ENCODE peak calls at places on chromosomes 1 and 21, in four cellular contexts. M, J, G and B are unnamed samples.

GRCh38 chr1:52002038-52002917 is 11.8 kb upstream of the RAB3B start:
- DNase-seq in M (peak), J (no peak), G (peak), B (peak)

GRCh38 chr21:45590246-45590725 is 48.0 kb upstream of the SLC19A1 start:
- DNase-seq in M (no peak), J (peak), G (no peak), B (peak)

GRCh38 chr1:204211021-204211420 is 2.8 kb downstream of the GOLT1A start:
- DNase-seq in M (no peak), J (no peak), G (no peak), B (no peak)

GRCh38 chr21:25080161-25080560 is 527.1 kb downstream of the MRPL39 start:
- DNase-seq in M (no peak), J (no peak), G (no peak), B (no peak)

GRCh38 chr21:33069994-33070811 is at the start of gene OLIG1:
- DNase-seq in M (no peak), J (no peak), G (no peak), B (peak)

GRCh38 chr21:44370027-44370735 is 16.8 kb downstream of the TRPM2 start:
- DNase-seq in M (peak), J (no peak), G (no peak), B (peak)

GRCh38 chr21:14916676-14917141 is 148.1 kb downstream of the NRIP1 start:
- DNase-seq in M (no peak), J (no peak), G (no peak), B (no peak)

GRCh38 chr1:94705755-94706154 is 114.4 kb upstream of the SLC44A3 start:
- DNase-seq in M (no peak), J (no peak), G (no peak), B (no peak)

GRCh38 chr21:29299046-29299905 is 554 bp downstream of the BACH1 start:
- DNase-seq in M (peak), J (no peak), G (no peak), B (peak)

GRCh38 chr1:201742476-201742875 is 86.5 kb upstream of the IPO9 start:
- DNase-seq in M (no peak), J (no peak), G (no peak), B (no peak)

GRCh38 chr1:221263831-221264767 is 384.9 kb downstream of the HLX start:
- DNase-seq in M (peak), J (peak), G (peak), B (peak)

GRCh38 chr1:10890391-10891073 is 94.1 kb upstream of the CASZ1 start:
- DNase-seq in M (no peak), J (no peak), G (no peak), B (no peak)

GRCh38 chr1:47696911-47697441 is 259.1 kb downstream of the FOXD2 start:
- DNase-seq in M (peak), J (no peak), G (no peak), B (no peak)

GRCh38 chr21:15003463-15004135 is 61.2 kb downstream of the NRIP1 start:
- DNase-seq in M (no peak), J (no peak), G (no peak), B (no peak)

GRCh38 chr1:78170845-78171244 is 125.1 kb downstream of the GIPC2 start:
- DNase-seq in M (no peak), J (no peak), G (no peak), B (no peak)

GRCh38 chr1:15489052-15489736 is 13.3 kb downstream of the CELA2B start:
- DNase-seq in M (no peak), J (no peak), G (no peak), B (no peak)

GRCh38 chr1:62746086-62746808 is 37.7 kb upstream of the ATG4C start:
- DNase-seq in M (peak), J (no peak), G (no peak), B (peak)

GRCh38 chr1:221634606-221635005 is 107.3 kb downstream of the DUSP10 start:
- DNase-seq in M (no peak), J (no peak), G (no peak), B (no peak)

GRCh38 chr1:91555074-91555730 is 54.6 kb downstream of the CDC7 start:
- DNase-seq in M (no peak), J (no peak), G (no peak), B (no peak)

GRCh38 chr1:22126531-22126930 is 16.4 kb downstream of the WNT4 start:
- DNase-seq in M (no peak), J (no peak), G (no peak), B (no peak)
- TF ChIP-seq KDM1A in M (no peak), J (no peak), G (no peak), B (no peak)

GRCh38 chr1:174222166-174222949 is 63.0 kb downstream of the RABGAP1L start:
- DNase-seq in M (no peak), J (no peak), G (no peak), B (no peak)

GRCh38 chr1:174221681-174222080 is 62.4 kb downstream of the RABGAP1L start:
- DNase-seq in M (no peak), J (no peak), G (no peak), B (no peak)

GRCh38 chr1:174225499-174226204 is 66.3 kb downstream of the RABGAP1L start:
- DNase-seq in M (no peak), J (no peak), G (no peak), B (no peak)

GRCh38 chr1:174219606-174220370 is 60.5 kb downstream of the RABGAP1L start:
- DNase-seq in M (no peak), J (no peak), G (no peak), B (no peak)

GRCh38 chr1:174224641-174225040 is 65.3 kb downstream of the RABGAP1L start:
- DNase-seq in M (no peak), J (no peak), G (no peak), B (no peak)
- TF ChIP-seq USF2 in M (no peak), J (no peak), G (no peak), B (no peak)

GRCh38 chr1:227732586-227733308 is 2.4 kb downstream of the JMJD4 start:
- DNase-seq in M (no peak), J (no peak), G (no peak), B (no peak)
- TF ChIP-seq KDM1A in M (no peak), J (no peak), G (no peak), B (no peak)

GRCh38 chr1:173823776-173824314 is 628 bp upstream of the DARS2 start:
- DNase-seq in M (peak), J (no peak), G (peak), B (no peak)

GRCh38 chr1:173821680-173822079 is 2.8 kb upstream of the DARS2 start:
- DNase-seq in M (no peak), J (no peak), G (no peak), B (no peak)

DNA sequence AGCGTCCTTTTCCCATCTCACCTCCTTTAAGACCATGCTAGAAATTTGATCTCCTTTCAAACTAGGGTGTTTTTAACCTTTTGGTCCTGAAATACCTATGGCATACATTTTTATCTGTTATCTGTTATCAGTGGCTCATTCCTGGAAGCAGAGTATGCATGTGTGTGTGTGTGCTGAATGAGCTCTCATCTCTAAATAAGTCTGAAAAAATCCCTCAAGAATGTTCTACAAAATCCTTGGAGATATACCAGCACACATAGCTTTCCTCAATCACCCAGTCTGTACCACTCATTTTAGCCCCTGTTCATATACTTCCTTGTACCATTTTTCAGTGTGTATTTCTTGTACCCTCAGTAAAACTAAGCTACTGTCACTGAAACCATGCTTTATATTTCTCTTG is 6.0 kb upstream of the DARS2 start:
- DNase-seq in M (no peak), J (no peak), G (no peak), B (no peak)
- TF ChIP-seq USF2 in M (no peak), J (no peak), G (no peak), B (no peak)

GRCh38 chr1:29504709-29505410 is 268.5 kb downstream of the PTPRU start:
- DNase-seq in M (no peak), J (no peak), G (no peak), B (no peak)
- TF ChIP-seq KDM1A in M (no peak), J (no peak), G (no peak), B (no peak)

GRCh38 chr1:229756666-229757065 is 130.6 kb downstream of the URB2 start:
- DNase-seq in M (no peak), J (no peak), G (no peak), B (no peak)
- TF ChIP-seq USF2 in M (no peak), J (no peak), G (no peak), B (no peak)

GRCh38 chr1:65148548-65149390 is 766 bp downstream of the AK4 start:
- DNase-seq in M (no peak), J (peak), G (peak), B (peak)
- TF ChIP-seq KDM1A in M (no peak), J (no peak), G (no peak), B (no peak)

DNA sequence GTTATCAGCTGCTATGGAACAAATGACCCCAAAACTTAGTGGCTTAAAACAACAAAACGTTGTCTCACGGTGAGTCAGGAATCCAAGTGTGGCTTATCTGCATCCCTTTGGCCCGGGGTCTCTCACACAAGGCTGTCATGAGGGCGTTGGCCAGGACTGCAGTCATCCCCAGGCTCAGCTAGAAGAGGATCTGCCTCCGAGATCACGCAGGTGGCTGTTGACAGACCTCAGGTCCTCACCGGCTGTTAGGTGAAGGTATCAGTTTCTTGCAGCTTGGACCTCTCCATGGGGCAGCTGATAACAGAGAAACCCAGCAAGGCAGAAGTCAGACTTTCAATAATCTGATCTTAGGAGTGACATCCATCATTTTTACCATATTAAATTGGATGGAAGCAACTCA is 52.7 kb upstream of the SYT6 start:
- DNase-seq in M (no peak), J (no peak), G (no peak), B (no peak)
- TF ChIP-seq USF2 in M (no peak), J (no peak), G (no peak), B (no peak)

DNA sequence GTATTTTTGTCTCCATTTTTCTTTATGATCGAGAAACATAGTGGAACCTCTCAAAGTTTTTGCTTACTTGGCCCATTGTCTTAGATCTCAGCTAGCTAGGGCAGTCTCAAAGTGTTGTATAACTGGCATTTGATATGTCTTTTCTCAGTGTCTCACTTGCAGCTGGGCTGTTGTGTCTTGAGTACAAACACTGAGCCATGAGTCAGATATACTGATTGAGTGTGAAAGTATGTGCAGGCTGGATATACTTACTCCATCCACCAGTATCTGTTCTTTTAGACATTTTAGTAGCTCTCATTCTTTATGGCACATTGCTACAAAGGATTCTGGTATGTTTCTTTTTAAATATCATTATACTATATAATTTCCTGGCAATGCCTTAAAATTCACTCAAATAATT is 14.3 kb upstream of the GPR52 start:
- DNase-seq in M (no peak), J (no peak), G (no peak), B (no peak)
- TF ChIP-seq KDM1A in M (no peak), J (no peak), G (no peak), B (no peak)